ENCODE peak calls at places on chromosome 10, in five cellular contexts. R, W, E, U and Q are unnamed samples.

GRCh38 chr10:92204238-92204637 is 86.6 kb downstream of the CPEB3 start:
- DNase-seq in R (no peak), W (no peak), E (no peak), U (no peak), Q (no peak)

GRCh38 chr10:33506838-33507661 is 172.6 kb upstream of the NRP1 start:
- DNase-seq in R (no peak), E (peak; percentile 39), U (no peak), W (no peak), Q (no peak)

GRCh38 chr10:5259132-5259951 is 62.7 kb downstream of the AKR1C4 start:
- DNase-seq in R (no peak), W (no peak), U (no peak), E (no peak), Q (no peak)

GRCh38 chr10:84499846-84500245 is 171.5 kb downstream of the CCSER2 start:
- DNase-seq in R (no peak), E (no peak), W (no peak), U (no peak), Q (peak; percentile 26)

GRCh38 chr10:14692344-14693199 is 82.1 kb downstream of the FAM107B start:
- DNase-seq in W (no peak), R (no peak), U (no peak), E (no peak), Q (no peak)

GRCh38 chr10:26622891-26623290 is 74.6 kb upstream of the PDSS1 start:
- DNase-seq in R (no peak), E (no peak), W (no peak), U (no peak), Q (no peak)

GRCh38 chr10:103040424-103040823 is 122.3 kb downstream of the CNNM2 start:
- DNase-seq in W (no peak), U (no peak), E (no peak), R (peak; percentile 74), Q (no peak)

GRCh38 chr10:15255961-15256360 is 87.5 kb upstream of the NMT2 start:
- DNase-seq in E (no peak), U (no peak), R (no peak), W (no peak), Q (peak; percentile 33)

GRCh38 chr10:97778452-97779302 is 6.9 kb upstream of the SFRP5 start:
- DNase-seq in E (no peak), W (no peak), R (no peak), U (no peak), Q (no peak)

GRCh38 chr10:91925022-91925320 is 1.4 kb downstream of the BTAF1 start:
- DNase-seq in E (no peak), U (no peak), W (no peak), R (no peak), Q (no peak)

GRCh38 chr10:112896722-112897121 is 53.3 kb upstream of the TCF7L2 start:
- DNase-seq in E (no peak), W (no peak), R (no peak), U (no peak), Q (no peak)

GRCh38 chr10:132383026-132383565 is 13.9 kb upstream of the PWWP2B start:
- DNase-seq in W (no peak), R (no peak), U (no peak), E (no peak), Q (no peak)

GRCh38 chr10:4470231-4470840 is 355.7 kb upstream of the AKR1E2 start:
- DNase-seq in U (no peak), R (no peak), W (no peak), E (no peak), Q (no peak)

GRCh38 chr10:79286318-79286951 is 60.8 kb upstream of the PPIF start:
- DNase-seq in R (peak; percentile 59), W (no peak), E (peak; percentile 92), U (no peak), Q (no peak)

GRCh38 chr10:47458466-47459154 is 25.3 kb downstream of the ANXA8 start:
- DNase-seq in R (no peak), U (no peak), E (no peak), W (no peak), Q (no peak)

GRCh38 chr10:96998329-96998888 is 166.3 kb downstream of the LCOR start:
- DNase-seq in U (peak; percentile 77), E (no peak), R (peak; percentile 51), W (no peak), Q (no peak)

GRCh38 chr10:131842351-131843088 is 58.3 kb upstream of the PPP2R2D start:
- DNase-seq in R (no peak), U (no peak), E (no peak), W (no peak), Q (no peak)

GRCh38 chr10:59537451-59537850 is 172.2 kb downstream of the SLC16A9 start:
- DNase-seq in R (no peak), U (no peak), W (no peak), E (no peak), Q (no peak)

GRCh38 chr10:97385565-97385964 is 15.6 kb downstream of the RRP12 start:
- DNase-seq in U (no peak), R (no peak), E (no peak), W (no peak), Q (no peak)

GRCh38 chr10:128078136-128078969 is 47.9 kb downstream of the MKI67 start:
- DNase-seq in W (peak; percentile 19), R (peak; percentile 45), U (peak; percentile 28), E (no peak), Q (peak; percentile 75)

GRCh38 chr10:36494386-36494785 is 631.0 kb upstream of the ANKRD30A start:
- DNase-seq in E (no peak), W (no peak), R (no peak), U (no peak), Q (no peak)

GRCh38 chr10:122344741-122345258 is 29.7 kb upstream of the PLEKHA1 start:
- DNase-seq in U (peak; percentile 91), E (no peak), W (no peak), R (no peak), Q (no peak)

GRCh38 chr10:9331583-9332008 is 1277.1 kb downstream of the GATA3 start:
- DNase-seq in U (peak; percentile 21), R (peak; percentile 53), W (no peak), E (no peak), Q (no peak)

GRCh38 chr10:132306341-132306685 is 1.4 kb downstream of the STK32C start:
- DNase-seq in E (no peak), W (no peak), R (no peak), U (no peak), Q (no peak)

GRCh38 chr10:59079386-59080226 is 96.8 kb upstream of the PHYHIPL start:
- DNase-seq in R (no peak), W (no peak), E (no peak), U (peak; percentile 39), Q (no peak)

GRCh38 chr10:70546585-70546984 is 56.0 kb downstream of the PRF1 start:
- DNase-seq in W (no peak), U (no peak), E (no peak), R (peak; percentile 36), Q (no peak)

GRCh38 chr10:116211682-116212081 is 61.3 kb downstream of the GFRA1 start:
- DNase-seq in R (no peak), W (no peak), U (no peak), E (no peak), Q (no peak)

GRCh38 chr10:16967866-16968721 is 150.9 kb upstream of the RSU1 start:
- DNase-seq in W (peak; percentile 25), U (peak; percentile 40), E (no peak), R (no peak), Q (no peak)

GRCh38 chr10:123993534-123994416 is 99.6 kb downstream of the CHST15 start:
- DNase-seq in W (no peak), E (no peak), U (no peak), R (no peak), Q (no peak)

GRCh38 chr10:30436200-30436599 is 2.2 kb downstream of the MAP3K8 start:
- DNase-seq in U (no peak), W (peak; percentile 39), E (no peak), R (peak; percentile 92), Q (peak; percentile 47)

GRCh38 chr10:29174389-29174788 is 114.5 kb upstream of the LYZL1 start:
- DNase-seq in R (peak; percentile 5), W (no peak), U (no peak), E (no peak), Q (no peak)
- TF ChIP-seq SP1 in R (no peak), W (no peak), U (no peak), E (no peak), Q (no peak)

DNA sequence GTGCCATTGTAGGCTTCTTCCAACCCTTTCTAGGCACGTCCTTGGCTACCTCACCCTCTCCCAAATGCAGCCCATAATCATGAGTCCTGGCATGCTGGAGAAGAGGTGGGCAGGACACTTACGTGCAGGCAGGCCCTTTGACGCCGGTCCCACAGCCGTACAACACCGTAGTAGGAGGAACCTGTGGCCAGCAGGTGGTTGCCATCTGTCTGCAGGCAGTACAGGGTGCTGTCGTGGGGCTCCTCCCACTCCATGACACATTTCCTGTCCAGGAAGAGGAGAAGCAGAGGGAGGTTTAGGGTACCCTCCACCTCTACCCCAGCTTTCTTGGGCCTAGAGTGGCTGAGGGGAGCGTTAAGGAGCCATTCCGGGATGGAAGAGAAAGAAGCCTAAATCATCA is 23.4 kb downstream of the DPCD start:
- DNase-seq in R (peak; percentile 4), U (no peak), E (no peak), W (no peak), Q (no peak)
- TF ChIP-seq CREB1 in R (no peak), U (no peak), E (no peak), W (no peak), Q (no peak)

DNA sequence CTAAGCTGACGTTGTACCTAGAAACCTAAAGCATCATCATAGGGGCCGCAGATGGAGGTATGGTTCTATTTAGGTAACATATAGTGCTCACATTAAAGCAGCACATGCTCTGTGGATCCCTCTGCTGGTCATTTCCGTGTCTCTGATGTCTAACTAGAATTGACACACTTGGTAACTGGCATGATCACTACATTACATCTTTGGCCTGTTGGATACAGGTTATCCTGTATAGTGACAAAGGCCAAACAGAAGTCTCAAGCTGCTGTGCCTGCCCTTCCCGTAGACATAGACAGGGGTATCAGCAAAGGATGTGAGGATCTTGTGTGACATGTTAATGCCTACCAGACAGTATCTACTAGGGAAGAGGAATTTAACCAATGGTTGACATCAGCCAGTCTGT is 51.2 kb downstream of the KIF5B start:
- DNase-seq in U (peak; percentile 58), R (peak; percentile 78), W (no peak), E (peak; percentile 16), Q (peak; percentile 29)
- TF ChIP-seq SP1 in U (no peak), R (no peak), W (no peak), E (no peak), Q (no peak)

GRCh38 chr10:71695502-71696476 is 23.8 kb downstream of the C10orf105 start:
- DNase-seq in U (peak; percentile 18), W (no peak), E (no peak), R (no peak), Q (no peak)

GRCh38 chr10:71693377-71693776 is 26.2 kb downstream of the C10orf105 start:
- DNase-seq in E (no peak), U (no peak), R (no peak), W (no peak), Q (no peak)

GRCh38 chr10:71694039-71694471 is 25.5 kb downstream of the C10orf105 start:
- DNase-seq in W (no peak), E (peak; percentile 20), U (no peak), R (no peak), Q (no peak)

GRCh38 chr10:71692598-71693307 is 26.8 kb downstream of the C10orf105 start:
- DNase-seq in W (no peak), U (no peak), E (no peak), R (no peak), Q (no peak)

DNA sequence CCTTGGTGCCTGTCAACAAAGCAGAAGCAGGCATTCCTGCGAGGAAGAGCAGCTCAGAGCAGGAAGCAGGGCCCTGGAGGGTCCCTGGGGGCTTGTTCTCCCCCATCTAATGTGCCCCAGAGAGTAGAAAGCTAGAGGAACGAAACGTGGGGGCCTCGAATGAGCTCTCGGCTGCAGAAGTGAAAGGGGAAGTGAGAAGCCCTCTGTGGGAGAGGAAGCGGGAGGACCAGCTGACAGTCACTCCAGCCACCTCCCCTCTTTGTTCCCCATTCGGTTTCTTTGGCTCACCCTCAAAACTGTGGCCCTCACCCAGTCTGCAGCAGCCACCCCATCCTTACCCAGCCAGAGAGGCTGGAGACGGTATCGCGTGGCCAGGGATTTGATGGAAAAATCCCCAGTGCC is 25.0 kb downstream of the C10orf105 start:
- DNase-seq in U (no peak), W (no peak), E (peak; percentile 78), R (no peak), Q (no peak)
- TF ChIP-seq CREB1 in U (no peak), W (no peak), E (peak; percentile 55), R (no peak), Q (no peak)